ENCODE peak calls at places on chromosomes 1 and 21, in five cellular contexts. One of them, this sample, is unnamed.

GRCh38 chr1:192439373-192440025 is 122.7 kb downstream of the RGS21 start:
- DNase-seq in IMR-90: peak; percentile 95
- DNase-seq in H9: no peak
- DNase-seq in upper lobe of right lung: no peak
- DNase-seq in astrocyte: peak; percentile 93
- DNase-seq in this sample: peak; percentile 58

GRCh38 chr1:241323510-241323909 is 33.5 kb downstream of the RGS7 start:
- DNase-seq in IMR-90: peak; percentile 30
- DNase-seq in H9: peak; percentile 63
- DNase-seq in upper lobe of right lung: no peak
- DNase-seq in astrocyte: peak; percentile 6
- DNase-seq in this sample: peak; percentile 56

GRCh38 chr1:82565146-82565545 is 764.4 kb downstream of the ADGRL2 start:
- DNase-seq in IMR-90: peak; percentile 19
- DNase-seq in H9: peak; percentile 34
- DNase-seq in upper lobe of right lung: no peak
- DNase-seq in astrocyte: peak; percentile 87
- DNase-seq in this sample: peak; percentile 87

GRCh38 chr21:42021751-42022430 is 11.7 kb upstream of the ZBTB21 start:
- DNase-seq in IMR-90: no peak
- DNase-seq in H9: peak; percentile 66
- DNase-seq in upper lobe of right lung: no peak
- DNase-seq in astrocyte: no peak
- DNase-seq in this sample: no peak

GRCh38 chr1:25568834-25569598 is 25.6 kb downstream of the LDLRAP1 start:
- DNase-seq in IMR-90: peak; percentile 88
- DNase-seq in H9: no peak
- DNase-seq in upper lobe of right lung: no peak
- DNase-seq in astrocyte: peak; percentile 86
- DNase-seq in this sample: peak; percentile 98

GRCh38 chr1:167542109-167543032 is 11.2 kb downstream of the CREG1 start:
- DNase-seq in IMR-90: no peak
- DNase-seq in H9: no peak
- DNase-seq in upper lobe of right lung: no peak
- DNase-seq in astrocyte: no peak
- DNase-seq in this sample: no peak

GRCh38 chr1:9410737-9411297 is 118.1 kb downstream of the SPSB1 start:
- DNase-seq in IMR-90: peak; percentile 26
- DNase-seq in H9: no peak
- DNase-seq in upper lobe of right lung: no peak
- DNase-seq in astrocyte: peak; percentile 76
- DNase-seq in this sample: peak; percentile 38

GRCh38 chr1:164617607-164618564 is 58.9 kb downstream of the PBX1 start:
- DNase-seq in IMR-90: peak; percentile 42
- DNase-seq in H9: peak; percentile 62
- DNase-seq in upper lobe of right lung: no peak
- DNase-seq in astrocyte: no peak
- DNase-seq in this sample: peak; percentile 59

GRCh38 chr1:177307771-177308170 is 137.0 kb downstream of the BRINP2 start:
- DNase-seq in IMR-90: peak; percentile 5
- DNase-seq in H9: no peak
- DNase-seq in upper lobe of right lung: no peak
- DNase-seq in astrocyte: peak; percentile 19
- DNase-seq in this sample: peak; percentile 76

GRCh38 chr21:14520535-14520934 is 25.6 kb downstream of the SAMSN1 start:
- DNase-seq in IMR-90: no peak
- DNase-seq in H9: no peak
- DNase-seq in upper lobe of right lung: peak; percentile 59
- DNase-seq in astrocyte: no peak
- DNase-seq in this sample: no peak

GRCh38 chr21:38979271-38980196 is 173.8 kb downstream of the ETS2 start:
- DNase-seq in IMR-90: peak; percentile 70
- DNase-seq in H9: peak; percentile 69
- DNase-seq in upper lobe of right lung: no peak
- DNase-seq in astrocyte: no peak
- DNase-seq in this sample: peak; percentile 61

GRCh38 chr1:226967665-226968064 is 27.6 kb downstream of the COQ8A start:
- DNase-seq in IMR-90: peak; percentile 66
- DNase-seq in H9: no peak
- DNase-seq in upper lobe of right lung: no peak
- DNase-seq in astrocyte: peak; percentile 16
- DNase-seq in this sample: peak; percentile 41

GRCh38 chr21:34986561-34987533 is 62.3 kb downstream of the RUNX1 start:
- DNase-seq in IMR-90: peak; percentile 81
- DNase-seq in H9: peak; percentile 36
- DNase-seq in upper lobe of right lung: no peak
- DNase-seq in astrocyte: peak; percentile 97
- DNase-seq in this sample: peak; percentile 67

GRCh38 chr1:24500448-24501048 is 2.1 kb upstream of the RCAN3 start:
- DNase-seq in IMR-90: no peak
- DNase-seq in H9: no peak
- DNase-seq in upper lobe of right lung: no peak
- DNase-seq in astrocyte: no peak
- DNase-seq in this sample: no peak

GRCh38 chr1:229279242-229279641 is 8.3 kb downstream of the RAB4A start:
- DNase-seq in IMR-90: no peak
- DNase-seq in H9: no peak
- DNase-seq in upper lobe of right lung: no peak
- DNase-seq in astrocyte: no peak
- DNase-seq in this sample: no peak

GRCh38 chr1:186876436-186876835 is 47.7 kb downstream of the PLA2G4A start:
- DNase-seq in IMR-90: no peak
- DNase-seq in H9: no peak
- DNase-seq in upper lobe of right lung: no peak
- DNase-seq in astrocyte: no peak
- DNase-seq in this sample: no peak

GRCh38 chr1:6464514-6464836 is 1.5 kb downstream of the TNFRSF25 start:
- DNase-seq in IMR-90: no peak
- DNase-seq in H9: no peak
- DNase-seq in upper lobe of right lung: no peak
- DNase-seq in astrocyte: no peak
- DNase-seq in this sample: no peak

GRCh38 chr21:31220567-31220966 is 123.5 kb downstream of the TIAM1 start:
- DNase-seq in IMR-90: peak; percentile 24
- DNase-seq in H9: no peak
- DNase-seq in upper lobe of right lung: no peak
- DNase-seq in astrocyte: peak; percentile 7
- DNase-seq in this sample: peak; percentile 90

GRCh38 chr21:24375201-24375600 is 1232.1 kb downstream of the MRPL39 start:
- DNase-seq in IMR-90: no peak
- DNase-seq in H9: peak; percentile 32
- DNase-seq in upper lobe of right lung: peak; percentile 37
- DNase-seq in astrocyte: no peak
- DNase-seq in this sample: no peak

GRCh38 chr1:227730630-227731151 is 4.4 kb downstream of the JMJD4 start:
- DNase-seq in IMR-90: no peak
- DNase-seq in H9: no peak
- DNase-seq in upper lobe of right lung: no peak
- DNase-seq in astrocyte: no peak
- DNase-seq in this sample: no peak

GRCh38 chr1:234294109-234294845 is 79.0 kb upstream of the COA6 start:
- DNase-seq in IMR-90: no peak
- DNase-seq in H9: no peak
- DNase-seq in upper lobe of right lung: no peak
- DNase-seq in astrocyte: no peak
- DNase-seq in this sample: no peak

GRCh38 chr1:194786027-194786426 is 1599.6 kb upstream of the B3GALT2 start:
- DNase-seq in IMR-90: no peak
- DNase-seq in H9: no peak
- DNase-seq in upper lobe of right lung: no peak
- DNase-seq in astrocyte: no peak
- DNase-seq in this sample: no peak

GRCh38 chr1:78718566-78718965 is 68.9 kb downstream of the IFI44 start:
- DNase-seq in IMR-90: peak; percentile 51
- DNase-seq in H9: no peak
- DNase-seq in upper lobe of right lung: no peak
- DNase-seq in astrocyte: peak; percentile 53
- DNase-seq in this sample: peak; percentile 44

GRCh38 chr1:207205613-207206009 is 101.6 kb downstream of the C4BPA start:
- DNase-seq in IMR-90: no peak
- DNase-seq in H9: no peak
- DNase-seq in upper lobe of right lung: no peak
- DNase-seq in astrocyte: no peak
- DNase-seq in this sample: no peak

GRCh38 chr1:160911925-160912324 is 26.9 kb upstream of the ITLN1 start:
- DNase-seq in IMR-90: no peak
- DNase-seq in H9: no peak
- DNase-seq in upper lobe of right lung: no peak
- DNase-seq in astrocyte: no peak
- DNase-seq in this sample: no peak
- H3K27ac ChIP-seq in IMR-90: no peak overlapping the region
- H3K27ac ChIP-seq in H9: no peak overlapping the region
- H3K27ac ChIP-seq in upper lobe of right lung: no peak overlapping the region
- H3K27ac ChIP-seq in astrocyte: no peak overlapping the region
- H3K27ac ChIP-seq in this sample: no peak overlapping the region

GRCh38 chr1:201918343-201918742 is 28.0 kb downstream of the LMOD1 start:
- DNase-seq in IMR-90: no peak
- DNase-seq in H9: no peak
- DNase-seq in upper lobe of right lung: no peak
- DNase-seq in astrocyte: no peak
- DNase-seq in this sample: no peak

GRCh38 chr1:201914456-201915235 is 25.9 kb downstream of the SHISA4 start:
- DNase-seq in IMR-90: peak; percentile 36
- DNase-seq in H9: no peak
- DNase-seq in upper lobe of right lung: no peak
- DNase-seq in astrocyte: peak; percentile 43
- DNase-seq in this sample: no peak

GRCh38 chr1:201917362-201918033 is 28.8 kb downstream of the SHISA4 start:
- DNase-seq in IMR-90: peak; percentile 94
- DNase-seq in H9: no peak
- DNase-seq in upper lobe of right lung: no peak
- DNase-seq in astrocyte: peak; percentile 90
- DNase-seq in this sample: peak; percentile 91

GRCh38 chr1:201912832-201913231 is 24.1 kb downstream of the SHISA4 start:
- DNase-seq in IMR-90: peak; percentile 73
- DNase-seq in H9: no peak
- DNase-seq in upper lobe of right lung: no peak
- DNase-seq in astrocyte: no peak
- DNase-seq in this sample: peak; percentile 35

DNA sequence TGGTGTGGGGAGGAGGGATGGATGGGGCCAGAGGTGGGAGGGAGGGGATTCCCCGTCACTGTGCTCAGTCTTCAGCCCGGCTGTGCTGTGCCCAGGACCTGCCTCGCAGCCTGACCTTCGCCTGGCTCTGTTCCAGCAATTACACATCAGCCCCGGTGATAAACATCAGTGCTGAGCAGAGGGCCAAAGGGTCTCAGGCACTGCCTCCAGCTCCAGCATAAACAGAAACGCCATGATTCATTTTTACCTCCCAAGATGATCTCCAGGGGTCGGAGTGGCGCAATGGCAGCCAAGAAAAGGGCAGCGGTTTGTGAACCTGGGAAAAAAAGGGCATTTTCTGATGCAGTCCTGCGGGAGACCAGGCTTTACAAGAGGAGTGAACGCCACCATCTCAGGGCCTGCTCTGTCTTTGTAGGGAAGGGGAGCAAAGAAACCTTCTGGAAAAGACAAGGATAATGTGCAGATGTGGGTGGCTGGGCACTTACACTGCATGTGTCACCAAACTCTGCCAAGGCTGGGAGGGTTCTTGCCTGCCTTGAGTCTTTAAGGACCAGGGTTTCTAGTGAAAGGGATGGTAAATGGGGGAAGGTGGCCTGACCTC is 28.1 kb downstream of the SHISA4 start:
- DNase-seq in IMR-90: peak; percentile 94
- DNase-seq in H9: no peak
- DNase-seq in upper lobe of right lung: no peak
- DNase-seq in astrocyte: peak; percentile 76
- DNase-seq in this sample: peak; percentile 88
- H3K27ac ChIP-seq in IMR-90: peak overlapping the region; percentile 87
- H3K27ac ChIP-seq in H9: no peak overlapping the region
- H3K27ac ChIP-seq in upper lobe of right lung: peak overlapping the region; percentile 75
- H3K27ac ChIP-seq in astrocyte: peak overlapping the region; percentile 31
- H3K27ac ChIP-seq in this sample: peak overlapping the region; percentile 77

DNA sequence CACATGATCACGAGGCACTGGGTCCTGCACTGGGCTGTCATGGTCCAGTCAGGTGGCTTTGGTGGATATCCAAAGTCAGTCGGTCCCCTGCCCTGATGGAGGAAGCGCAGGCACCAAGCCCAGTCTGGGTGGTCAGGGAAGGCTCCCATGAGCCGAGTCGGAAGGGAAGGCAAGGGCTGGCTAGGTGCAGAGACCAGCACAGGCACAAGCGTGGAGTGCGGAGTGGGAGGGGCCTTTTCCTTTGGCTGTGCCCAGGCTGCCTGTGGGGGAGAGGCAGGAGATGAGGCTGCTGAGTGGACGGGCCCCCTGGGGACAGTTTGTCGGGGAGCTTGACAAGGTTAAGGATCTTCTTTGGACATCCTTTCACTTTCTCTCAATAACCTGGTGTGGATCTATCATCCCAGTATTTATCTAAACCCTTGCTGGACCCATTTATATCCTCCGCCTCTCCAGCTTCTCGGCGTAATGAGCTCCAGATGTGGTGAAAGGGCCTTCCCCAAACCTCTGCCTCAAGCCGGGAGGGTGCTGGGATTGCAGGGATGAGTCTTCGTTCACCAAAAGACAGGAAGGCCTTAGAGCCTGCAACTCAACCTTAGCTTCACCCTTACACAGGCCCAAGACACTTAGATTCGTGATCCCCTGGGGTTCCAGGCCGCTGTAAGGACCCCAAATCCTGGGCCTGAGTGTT is 42.9 kb downstream of the EPHB2 start:
- DNase-seq in IMR-90: peak; percentile 82
- DNase-seq in H9: no peak
- DNase-seq in upper lobe of right lung: no peak
- DNase-seq in astrocyte: peak; percentile 51
- DNase-seq in this sample: peak; percentile 88
- H3K27ac ChIP-seq in IMR-90: peak overlapping the region; percentile 35
- H3K27ac ChIP-seq in H9: no peak overlapping the region
- H3K27ac ChIP-seq in upper lobe of right lung: no peak overlapping the region
- H3K27ac ChIP-seq in astrocyte: peak overlapping the region; percentile 80
- H3K27ac ChIP-seq in this sample: peak overlapping the region; percentile 77

DNA sequence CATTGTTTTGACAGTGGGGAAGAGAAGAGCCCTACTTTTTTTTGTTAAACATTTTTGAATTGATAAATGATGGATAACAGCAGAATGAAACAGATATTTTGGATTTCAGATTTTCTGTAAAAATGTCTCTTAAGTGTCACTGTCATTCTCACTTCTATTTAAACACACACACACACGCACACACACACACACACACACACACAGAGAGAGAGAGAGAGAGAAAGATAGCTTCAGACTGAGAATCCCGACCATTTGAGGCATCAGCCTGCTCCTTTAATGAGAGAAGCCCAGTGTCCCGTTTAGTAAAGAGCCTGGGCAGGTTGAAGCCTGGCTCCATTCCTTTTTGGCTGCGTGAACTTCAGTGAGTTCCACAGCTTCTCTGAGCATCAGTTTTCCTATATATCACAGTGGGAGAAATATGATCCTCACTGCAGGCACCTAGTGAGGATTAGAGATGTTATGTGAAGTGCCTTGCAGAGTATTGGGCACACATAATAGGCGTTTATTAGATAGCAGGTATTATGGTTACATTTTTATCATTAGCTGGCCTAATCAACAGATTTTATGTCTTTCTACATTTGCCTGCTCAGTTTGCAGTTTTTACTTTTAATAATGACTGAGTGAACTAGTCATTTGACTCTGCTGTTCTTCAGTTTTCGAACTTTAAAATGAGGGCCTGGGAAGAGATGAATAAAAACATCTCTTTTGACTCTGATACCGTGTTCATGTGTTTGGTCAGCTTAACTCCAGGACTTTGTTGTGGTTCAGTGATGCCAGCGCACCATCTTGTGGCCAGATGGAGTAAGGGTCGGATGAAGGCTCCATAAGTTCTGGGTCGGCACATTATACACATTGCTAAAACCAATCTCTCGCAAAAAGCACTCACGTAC is 78.8 kb upstream of the GPR88 start:
- DNase-seq in IMR-90: peak; percentile 82
- DNase-seq in H9: peak; percentile 67
- DNase-seq in upper lobe of right lung: peak; percentile 75
- DNase-seq in astrocyte: peak; percentile 56
- DNase-seq in this sample: peak; percentile 84
- H3K27ac ChIP-seq in IMR-90: no peak overlapping the region
- H3K27ac ChIP-seq in H9: no peak overlapping the region
- H3K27ac ChIP-seq in upper lobe of right lung: no peak overlapping the region
- H3K27ac ChIP-seq in astrocyte: no peak overlapping the region
- H3K27ac ChIP-seq in this sample: no peak overlapping the region